ENCODE peak calls at places on chromosome 15, in six cellular contexts. P is mesendoderm, U is IMR-90, D is neural progenitor cell, B is lower lobe of right lung, M is fibroblast of lung. F is an unnamed sample.

GRCh38 chr15:85454403-85454802 is 74.0 kb downstream of the AKAP13 start:
- DNase-seq in P (no peak), U (no peak), D (no peak), B (no peak), M (no peak), F (no peak)

GRCh38 chr15:59315914-59316428 is 56.7 kb downstream of the MYO1E start:
- DNase-seq in P (peak), U (peak), D (no peak), B (no peak), M (no peak), F (no peak)

GRCh38 chr15:77521206-77521605 is 100.5 kb downstream of the HMG20A start:
- DNase-seq in P (no peak), U (no peak), D (no peak), B (no peak), M (no peak), F (no peak)

GRCh38 chr15:76060098-76060989 is 559 bp downstream of the TMEM266 start:
- DNase-seq in P (no peak), U (no peak), D (no peak), B (no peak), M (no peak), F (no peak)

GRCh38 chr15:61041886-61042285 is 187.2 kb downstream of the RORA start:
- DNase-seq in P (no peak), U (no peak), D (no peak), B (no peak), M (no peak), F (no peak)

GRCh38 chr15:75172168-75172841 is 29.4 kb upstream of the C15orf39 start:
- DNase-seq in P (no peak), U (no peak), D (no peak), B (no peak), M (no peak), F (no peak)

GRCh38 chr15:70147778-70148177 is 50.1 kb upstream of the TLE3 start:
- DNase-seq in P (no peak), U (no peak), D (peak), B (no peak), M (no peak), F (no peak)

GRCh38 chr15:35912196-35912595 is 366.2 kb upstream of the DPH6 start:
- DNase-seq in P (peak), U (peak), D (no peak), B (no peak), M (peak), F (no peak)

GRCh38 chr15:43127752-43128151 is 5.6 kb upstream of the TMEM62 start:
- DNase-seq in P (no peak), U (no peak), D (no peak), B (no peak), M (no peak), F (no peak)

GRCh38 chr15:56934269-56934668 is 15.8 kb downstream of the TCF12 start:
- DNase-seq in P (no peak), U (peak), D (no peak), B (no peak), M (no peak), F (no peak)

GRCh38 chr15:66472176-66472999 is 25.2 kb downstream of the SNAPC5 start:
- DNase-seq in P (peak), U (peak), D (no peak), B (no peak), M (peak), F (peak)

GRCh38 chr15:53837263-53837662 is 77.8 kb upstream of the WDR72 start:
- DNase-seq in P (no peak), U (no peak), D (no peak), B (peak), M (no peak), F (peak)

GRCh38 chr15:99130765-99131440 is 26.0 kb downstream of the SYNM start:
- DNase-seq in P (no peak), U (no peak), D (no peak), B (peak), M (no peak), F (no peak)

DNA sequence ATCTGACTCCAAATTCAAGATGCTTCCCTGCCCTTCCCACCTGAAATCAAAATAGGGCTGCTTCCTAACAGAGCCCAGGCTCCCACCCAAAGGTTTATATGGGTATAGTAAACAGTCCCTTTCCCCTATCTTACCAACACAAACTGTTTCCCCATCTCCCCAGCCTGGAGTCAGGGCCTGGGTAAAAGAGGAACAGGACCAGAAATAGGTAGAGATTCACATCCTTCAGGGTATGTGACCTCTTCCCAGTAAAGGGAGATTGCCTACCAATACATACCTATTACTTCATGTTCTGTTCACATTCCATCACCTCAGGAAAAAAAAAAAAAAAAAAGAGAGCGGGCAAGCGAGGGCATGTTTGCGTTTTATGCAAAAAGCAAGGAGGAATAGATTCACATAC is 9.7 kb upstream of the SHF start:
- DNase-seq in P (no peak), U (no peak), D (no peak), B (no peak), M (no peak), F (no peak)
- H3K4me3 ChIP-seq in P (no peak), U (no peak), D (peak), B (peak), M (peak), F (no peak)

GRCh38 chr15:68192117-68192516 is 13.0 kb downstream of the CALML4 start:
- DNase-seq in P (no peak), U (no peak), D (no peak), B (no peak), M (no peak), F (no peak)

GRCh38 chr15:68188647-68189046 is 16.5 kb downstream of the CALML4 start:
- DNase-seq in P (no peak), U (no peak), D (no peak), B (no peak), M (no peak), F (no peak)

GRCh38 chr15:68191555-68191954 is 13.6 kb downstream of the CALML4 start:
- DNase-seq in P (peak), U (no peak), D (no peak), B (no peak), M (no peak), F (no peak)

GRCh38 chr15:68187559-68187958 is 17.6 kb downstream of the CALML4 start:
- DNase-seq in P (no peak), U (peak), D (no peak), B (no peak), M (peak), F (peak)

GRCh38 chr15:68190048-68190447 is 15.1 kb downstream of the CALML4 start:
- DNase-seq in P (no peak), U (no peak), D (no peak), B (no peak), M (no peak), F (no peak)
- H3K4me3 ChIP-seq in P (no peak), U (no peak), D (no peak), B (no peak), M (no peak), F (no peak)

GRCh38 chr15:63075072-63075995 is 32.8 kb downstream of the TPM1 start:
- DNase-seq in P (no peak), U (peak), D (no peak), B (no peak), M (peak), F (no peak)
- H3K4me3 ChIP-seq in P (no peak), U (no peak), D (no peak), B (no peak), M (no peak), F (no peak)

GRCh38 chr15:101244039-101244781 is 7.6 kb downstream of the CHSY1 start:
- DNase-seq in P (no peak), U (peak), D (no peak), B (no peak), M (peak), F (no peak)
- H3K4me3 ChIP-seq in P (no peak), U (no peak), D (no peak), B (no peak), M (peak), F (no peak)

DNA sequence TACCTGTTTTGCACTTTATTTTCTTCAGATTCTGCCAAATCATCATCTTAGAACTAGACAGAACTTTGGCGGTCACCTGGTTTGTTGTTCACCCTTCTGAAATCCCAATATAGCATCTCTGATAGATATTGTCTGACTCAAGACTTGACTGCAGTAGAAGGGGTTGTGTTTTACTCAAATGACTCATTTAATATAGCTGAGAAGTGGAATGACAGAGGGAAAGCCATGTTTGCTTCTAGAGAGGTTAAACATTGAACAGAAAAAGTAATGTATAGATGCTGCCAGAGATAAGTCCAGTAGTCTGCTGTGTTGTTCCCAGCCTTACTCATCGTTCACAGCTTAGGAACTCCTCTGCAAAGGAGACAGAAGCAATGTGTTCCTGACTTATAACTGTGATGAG is 402.0 kb downstream of the AGBL1 start:
- DNase-seq in P (no peak), U (no peak), D (no peak), B (no peak), M (no peak), F (no peak)
- H3K4me3 ChIP-seq in P (no peak), U (no peak), D (no peak), B (no peak), M (no peak), F (no peak)

DNA sequence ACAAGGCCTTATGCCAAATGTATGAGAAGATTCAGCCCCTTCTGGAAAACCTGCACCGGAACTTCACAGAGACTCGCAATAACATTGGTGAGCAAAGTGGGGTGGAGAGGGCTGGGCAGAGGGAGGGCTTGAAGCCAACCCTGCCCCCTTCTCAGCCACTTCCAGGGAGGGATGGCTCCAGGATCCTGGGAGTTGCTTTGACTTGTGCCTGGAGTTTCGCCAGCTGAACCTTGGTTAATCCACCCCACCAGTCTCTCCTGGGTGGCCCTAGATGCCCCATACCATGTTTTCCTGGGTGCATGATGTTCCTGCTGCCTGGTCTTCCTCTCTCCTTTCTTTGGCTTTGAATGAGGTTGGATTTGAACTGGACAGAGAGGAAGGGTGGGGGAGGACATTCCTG is 10.8 kb downstream of the TBC1D21 start:
- DNase-seq in P (no peak), U (no peak), D (no peak), B (no peak), M (no peak), F (no peak)
- H3K4me3 ChIP-seq in P (no peak), U (no peak), D (no peak), B (no peak), M (no peak), F (no peak)

F was measured in transverse colon.